ENCODE peak calls at places on chromosomes 13 and 19, in seven cellular contexts. H is right lobe of liver; Y is heart right ventricle; C is PC-9; K is cardiac muscle cell; G is testis; Z is CD8-positive, alpha-beta T cell. Q is an unnamed sample.

GRCh38 chr13:74575729-74576125 is 441.5 kb upstream of the KLF12 start:
- DNase-seq in H (peak), Y (peak), C (no peak), K (peak), G (peak), Z (peak), Q (peak)

GRCh38 chr19:39951686-39952085 is 17.3 kb upstream of the FCGBP start:
- DNase-seq in H (no peak), Y (no peak), C (no peak), K (peak), G (no peak), Z (peak), Q (no peak)

GRCh38 chr13:99871249-99871898 is 100.2 kb downstream of the ZIC5 start:
- DNase-seq in H (no peak), Y (no peak), C (no peak), K (no peak), G (no peak), Z (no peak), Q (no peak)

GRCh38 chr19:15419413-15420025 is 731 bp upstream of the AKAP8L start:
- DNase-seq in H (no peak), Y (no peak), C (no peak), K (peak), G (no peak), Z (no peak), Q (no peak)

GRCh38 chr13:98050041-98050466 is 92.8 kb upstream of the FARP1 start:
- DNase-seq in H (no peak), Y (no peak), C (no peak), K (no peak), G (no peak), Z (no peak), Q (no peak)

GRCh38 chr13:48493851-48494250 is 39.0 kb downstream of the RCBTB2 start:
- DNase-seq in H (no peak), Y (no peak), C (peak), K (peak), G (no peak), Z (no peak), Q (no peak)

GRCh38 chr19:46546194-46546896 is 50.7 kb upstream of the PNMA8B start:
- DNase-seq in H (peak), Y (peak), C (peak), K (no peak), G (peak), Z (no peak), Q (peak)

GRCh38 chr19:41206926-41207750 is 11.9 kb upstream of the AXL start:
- DNase-seq in H (no peak), Y (peak), C (no peak), K (peak), G (peak), Z (no peak), Q (no peak)

GRCh38 chr19:13243971-13244370 is 93.8 kb downstream of the IER2 start:
- DNase-seq in H (no peak), Y (no peak), C (no peak), K (no peak), G (no peak), Z (no peak), Q (no peak)

GRCh38 chr13:111626371-111627305 is 306.2 kb downstream of the TEX29 start:
- DNase-seq in H (no peak), Y (no peak), C (no peak), K (no peak), G (no peak), Z (no peak), Q (no peak)

GRCh38 chr19:11355160-11356073 is at the start of gene PLPPR2:
- DNase-seq in H (peak), Y (peak), C (peak), K (peak), G (peak), Z (peak), Q (peak)

GRCh38 chr19:14528419-14529253 is 758 bp upstream of the TECR start:
- DNase-seq in H (no peak), Y (no peak), C (no peak), K (no peak), G (no peak), Z (no peak), Q (no peak)

GRCh38 chr13:48593551-48593950 is 60.2 kb upstream of the CYSLTR2 start:
- DNase-seq in H (no peak), Y (no peak), C (no peak), K (no peak), G (no peak), Z (no peak), Q (no peak)

GRCh38 chr13:101291216-101291615 is 125.1 kb downstream of the NALCN start:
- DNase-seq in H (no peak), Y (no peak), C (no peak), K (no peak), G (no peak), Z (no peak), Q (no peak)

GRCh38 chr19:21604351-21604926 is 99.0 kb downstream of the ZNF429 start:
- DNase-seq in H (no peak), Y (peak), C (no peak), K (peak), G (no peak), Z (no peak), Q (no peak)
- H3K27ac ChIP-seq in H (peak), Y (peak), C (no peak), K (peak), G (peak), Z (peak), Q (no peak)

GRCh38 chr19:1277061-1277460 is 1.7 kb downstream of the FAM174C start:
- DNase-seq in H (peak), Y (no peak), C (no peak), K (no peak), G (no peak), Z (no peak), Q (no peak)
- H3K27ac ChIP-seq in H (no peak), Y (no peak), C (no peak), K (no peak), G (no peak), Z (no peak), Q (no peak)

DNA sequence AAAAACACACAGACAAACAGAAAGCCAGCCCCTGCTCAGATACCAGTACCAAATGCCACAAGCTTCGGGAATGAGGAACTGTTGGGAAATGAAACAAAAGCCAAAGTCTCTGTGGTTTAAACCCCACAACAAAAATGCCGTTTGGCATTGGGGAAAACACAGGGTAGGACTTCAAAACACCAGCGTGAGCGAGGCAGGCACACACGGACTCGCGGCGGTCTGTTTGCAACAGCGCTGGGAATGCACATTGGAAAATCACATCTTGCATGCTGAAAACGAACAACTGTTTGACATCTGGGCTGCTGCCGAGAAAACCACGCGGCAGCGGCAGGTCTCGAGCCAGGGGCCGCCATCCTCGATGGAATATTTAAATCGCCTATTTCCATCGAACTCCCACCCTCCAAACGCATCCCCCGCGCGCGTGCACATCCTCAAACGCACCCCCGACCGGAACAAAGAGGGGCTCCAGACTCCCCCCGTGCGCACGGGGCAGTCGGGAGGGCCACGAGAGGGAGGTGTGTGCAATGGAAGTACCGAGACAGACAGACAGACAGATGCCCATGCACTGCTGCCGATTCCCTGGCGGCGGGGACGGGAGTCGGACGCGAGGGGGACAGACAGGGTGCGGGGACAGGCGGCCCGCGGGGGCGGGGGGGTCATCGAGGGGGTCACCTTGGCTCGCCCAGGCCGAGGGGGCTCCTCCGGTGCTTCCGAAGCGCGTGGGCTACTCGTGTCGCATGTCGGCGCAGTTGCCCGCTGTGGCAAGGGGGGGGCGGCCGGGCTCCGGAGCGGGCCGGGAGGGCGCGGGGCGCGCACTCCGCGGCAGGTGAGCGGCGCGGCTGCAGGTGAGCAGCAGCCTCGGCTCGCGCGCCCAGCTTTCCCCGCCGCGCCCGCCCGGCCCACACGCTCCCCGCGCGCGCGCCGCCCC is at the start of gene GPR12:
- DNase-seq in H (no peak), Y (no peak), C (no peak), K (peak), G (no peak), Z (no peak), Q (peak)
- H3K27ac ChIP-seq in H (no peak), Y (no peak), C (no peak), K (no peak), G (no peak), Z (no peak), Q (peak)

GRCh38 chr19:36796714-36796999 is 24.1 kb upstream of the ZNF850 start:
- DNase-seq in H (no peak), Y (no peak), C (no peak), K (no peak), G (no peak), Z (no peak), Q (no peak)
- H3K27ac ChIP-seq in H (peak), Y (peak), C (no peak), K (peak), G (peak), Z (peak), Q (no peak)

GRCh38 chr19:35459414-35460082 is 11.5 kb downstream of the FFAR2 start:
- DNase-seq in H (peak), Y (peak), C (no peak), K (peak), G (peak), Z (no peak), Q (no peak)
- H3K27ac ChIP-seq in H (peak), Y (peak), C (no peak), K (no peak), G (no peak), Z (no peak), Q (no peak)

GRCh38 chr13:39417643-39418042 is 185.3 kb downstream of the LHFPL6 start:
- DNase-seq in H (no peak), Y (no peak), C (peak), K (peak), G (no peak), Z (no peak), Q (no peak)
- H3K27ac ChIP-seq in H (no peak), Y (peak), C (no peak), K (no peak), G (no peak), Z (no peak), Q (peak)

DNA sequence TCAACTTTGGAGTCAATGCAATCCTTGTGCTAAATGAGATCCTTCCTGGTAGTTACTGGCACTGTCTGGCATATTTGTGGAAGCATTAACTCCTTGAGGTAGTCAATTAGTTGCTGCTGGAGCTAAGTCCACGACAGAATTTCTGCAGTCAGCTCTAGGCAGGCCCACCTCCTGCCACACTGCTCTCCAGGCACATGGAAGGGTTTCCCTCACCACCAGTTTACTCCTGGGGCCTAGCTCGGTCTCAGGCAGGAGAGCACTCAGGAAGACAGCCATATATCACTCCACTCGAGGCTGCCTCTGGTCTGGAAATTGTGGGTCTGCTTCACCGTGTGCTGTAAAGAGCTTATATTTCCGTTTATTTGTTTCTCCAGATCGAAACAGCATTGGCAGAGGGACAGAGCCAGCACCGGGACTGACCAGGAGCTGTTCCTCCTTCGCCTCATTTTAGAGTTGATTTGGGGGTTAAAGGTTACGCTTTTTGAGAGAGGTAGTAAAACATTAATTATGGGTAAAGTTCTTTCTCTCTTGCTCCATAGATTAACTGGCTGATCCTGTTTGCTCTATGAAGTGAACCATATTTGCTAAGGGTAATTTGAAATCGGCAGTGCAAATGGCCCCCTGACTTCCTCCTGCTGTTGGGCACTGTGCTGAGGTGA is 20.6 kb upstream of the GTF3A start:
- DNase-seq in H (peak), Y (no peak), C (no peak), K (no peak), G (no peak), Z (no peak), Q (no peak)
- H3K27ac ChIP-seq in H (peak), Y (no peak), C (no peak), K (peak), G (peak), Z (no peak), Q (peak)